ENCODE peak calls at places on chromosomes 7 and 10, in five cellular contexts. E is sigmoid colon, A is adrenal gland, T is A549, O is HCT116. Y is an unnamed sample.

GRCh38 chr7:37714606-37715005 is 31.0 kb downstream of the GPR141 start:
- DNase-seq in E (no peak), A (no peak), T (no peak), O (no peak), Y (no peak)

GRCh38 chr7:17651926-17652385 is 288.3 kb downstream of the SNX13 start:
- DNase-seq in E (peak; percentile 69), A (no peak), T (no peak), O (no peak), Y (no peak)

GRCh38 chr10:5343561-5343960 is 21.2 kb upstream of the UCN3 start:
- DNase-seq in E (no peak), A (no peak), T (no peak), O (no peak), Y (no peak)

GRCh38 chr7:85175217-85175616 is 11.6 kb downstream of the SEMA3D start:
- DNase-seq in E (no peak), A (no peak), T (no peak), O (no peak), Y (no peak)

GRCh38 chr10:48505394-48506112 is 99.3 kb downstream of the ARHGAP22 start:
- DNase-seq in E (no peak), A (peak; percentile 45), T (no peak), O (no peak), Y (no peak)

GRCh38 chr10:97612386-97612785 is 20.9 kb downstream of the MORN4 start:
- DNase-seq in E (no peak), A (peak; percentile 69), T (peak; percentile 85), O (peak; percentile 42), Y (no peak)

GRCh38 chr7:71286336-71286735 is 154.4 kb downstream of the GALNT17 start:
- DNase-seq in E (peak; percentile 72), A (no peak), T (no peak), O (no peak), Y (peak; percentile 12)

GRCh38 chr10:24254180-24254579 is 45.2 kb downstream of the KIAA1217 start:
- DNase-seq in E (no peak), A (no peak), T (no peak), O (no peak), Y (no peak)

GRCh38 chr7:69457912-69458491 is 140.3 kb upstream of the AUTS2 start:
- DNase-seq in E (no peak), A (peak; percentile 80), T (no peak), O (no peak), Y (no peak)

GRCh38 chr7:138872576-138872975 is 74.6 kb upstream of the ATP6V0A4 start:
- DNase-seq in E (no peak), A (no peak), T (no peak), O (peak; percentile 52), Y (no peak)

GRCh38 chr7:22296916-22297315 is 60.0 kb downstream of the RAPGEF5 start:
- DNase-seq in E (no peak), A (no peak), T (no peak), O (no peak), Y (no peak)

GRCh38 chr7:97130417-97131139 is 13.1 kb downstream of the SDHAF3 start:
- DNase-seq in E (no peak), A (no peak), T (no peak), O (no peak), Y (no peak)

GRCh38 chr7:79741684-79742083 is 288.2 kb upstream of the MAGI2 start:
- DNase-seq in E (no peak), A (no peak), T (no peak), O (no peak), Y (no peak)

GRCh38 chr7:85497999-85498398 is 311.1 kb upstream of the SEMA3D start:
- DNase-seq in E (no peak), A (no peak), T (no peak), O (no peak), Y (no peak)

GRCh38 chr7:133429371-133429770 is 176.5 kb downstream of the EXOC4 start:
- DNase-seq in E (no peak), A (no peak), T (no peak), O (no peak), Y (no peak)

GRCh38 chr10:102419561-102420442 is 834 bp upstream of the FBXL15 start:
- DNase-seq in E (no peak), A (peak; percentile 73), T (peak; percentile 69), O (no peak), Y (peak; percentile 63)

GRCh38 chr10:22599048-22599561 is 115.3 kb downstream of the PIP4K2A start:
- DNase-seq in E (no peak), A (no peak), T (peak; percentile 25), O (no peak), Y (no peak)

GRCh38 chr10:82660983-82661382 is 786.0 kb downstream of the NRG3 start:
- DNase-seq in E (no peak), A (no peak), T (no peak), O (no peak), Y (no peak)

GRCh38 chr7:47297120-47297519 is 284.8 kb downstream of the TNS3 start:
- DNase-seq in E (no peak), A (peak; percentile 33), T (no peak), O (no peak), Y (no peak)

GRCh38 chr10:49053053-49053997 is 62.0 kb downstream of the VSTM4 start:
- DNase-seq in E (no peak), A (peak; percentile 89), T (no peak), O (no peak), Y (no peak)

GRCh38 chr10:21516270-21517131 is 9.0 kb downstream of the SKIDA1 start:
- DNase-seq in E (peak; percentile 83), A (peak; percentile 86), T (no peak), O (no peak), Y (peak; percentile 53)

GRCh38 chr7:38211940-38212339 is 33.9 kb downstream of the STARD3NL start:
- DNase-seq in E (peak; percentile 79), A (no peak), T (no peak), O (no peak), Y (no peak)

GRCh38 chr10:91597397-91597881 is 35.4 kb downstream of the PPP1R3C start:
- DNase-seq in E (no peak), A (no peak), T (no peak), O (no peak), Y (no peak)

GRCh38 chr10:133384071-133384470 is 5.0 kb downstream of the PAOX start:
- DNase-seq in E (no peak), A (no peak), T (no peak), O (no peak), Y (no peak)

GRCh38 chr7:127941471-127941870 is 89.8 kb downstream of the LRRC4 start:
- DNase-seq in E (no peak), A (no peak), T (no peak), O (no peak), Y (no peak)

DNA sequence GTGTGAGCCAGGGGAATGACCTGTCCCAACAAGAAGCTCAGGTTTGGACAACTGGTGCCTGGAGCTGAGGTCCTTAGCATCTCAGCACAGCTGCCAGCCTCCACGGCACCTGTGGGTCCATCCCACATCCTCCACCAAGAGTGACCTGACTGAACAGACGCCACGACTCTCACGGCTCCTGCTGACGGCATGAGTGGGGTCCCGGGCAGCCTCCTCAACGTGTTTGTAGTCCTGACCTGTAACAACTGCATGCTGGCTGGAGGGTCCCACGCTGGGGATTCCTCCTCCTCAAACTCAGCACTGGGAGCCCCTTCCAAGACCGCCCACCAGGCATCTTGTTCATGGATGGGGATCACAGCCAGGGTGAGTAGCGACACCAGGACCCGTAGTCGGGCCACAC is 36.2 kb downstream of the FAM20C start:
- DNase-seq in E (no peak), A (no peak), T (no peak), O (no peak), Y (no peak)
- H3K4me1 ChIP-seq in E (no peaks in the 10 kb centered on the region), A (peaks cover 10% of the 10 kb centered on the region), T (peaks cover 13% of the 10 kb centered on the region), O (no peaks in the 10 kb centered on the region), Y (peaks cover 22% of the 10 kb centered on the region)

GRCh38 chr7:26278769-26279168 is 12.9 kb upstream of the SNX10 start:
- DNase-seq in E (no peak), A (peak; percentile 58), T (peak; percentile 55), O (peak; percentile 36), Y (no peak)
- TF ChIP-seq CTCF in E (no peak), A (peak; percentile 47), T (peak; percentile 89), O (peak; percentile 60), Y (peak; percentile 13)

GRCh38 chr7:98230746-98231471 is 19.7 kb downstream of the BHLHA15 start:
- DNase-seq in E (no peak), A (no peak), T (no peak), O (no peak), Y (no peak)

GRCh38 chr7:98233241-98234070 is 18.6 kb downstream of the TECPR1 start:
- DNase-seq in E (no peak), A (no peak), T (no peak), O (no peak), Y (no peak)

GRCh38 chr7:98232799-98233198 is 19.2 kb downstream of the TECPR1 start:
- DNase-seq in E (no peak), A (no peak), T (no peak), O (no peak), Y (no peak)

GRCh38 chr7:98231489-98232275 is 20.4 kb downstream of the TECPR1 start:
- DNase-seq in E (no peak), A (no peak), T (no peak), O (no peak), Y (no peak)

DNA sequence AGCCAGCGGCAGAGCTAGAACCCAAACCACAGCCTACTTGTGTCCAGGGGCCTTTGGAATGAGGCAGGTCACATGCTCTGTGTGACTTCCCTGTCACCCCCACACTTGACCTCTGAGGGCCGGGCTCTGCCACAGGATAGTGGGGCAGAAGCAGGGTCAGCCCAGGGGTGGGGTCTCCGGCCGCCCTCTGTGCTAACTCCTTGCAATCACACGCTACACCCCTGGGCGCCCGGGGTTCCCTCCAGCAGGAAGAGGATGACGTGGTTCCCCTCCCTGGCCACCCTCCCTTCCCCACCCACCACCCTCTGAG is 19.8 kb downstream of the TECPR1 start:
- DNase-seq in E (no peak), A (no peak), T (no peak), O (no peak), Y (no peak)
- TF ChIP-seq POLR2A in E (no peak), A (no peak), T (no peak), O (no peak), Y (no peak)

GRCh38 chr7:2982401-2982800 is 61.3 kb downstream of the CARD11 start:
- DNase-seq in E (no peak), A (no peak), T (no peak), O (no peak), Y (no peak)

GRCh38 chr7:2979276-2979675 is 64.4 kb downstream of the CARD11 start:
- DNase-seq in E (no peak), A (no peak), T (no peak), O (no peak), Y (no peak)

GRCh38 chr7:2979951-2980350 is 63.7 kb downstream of the CARD11 start:
- DNase-seq in E (no peak), A (no peak), T (no peak), O (no peak), Y (no peak)

GRCh38 chr7:2981103-2981480 is 62.6 kb downstream of the CARD11 start:
- DNase-seq in E (no peak), A (no peak), T (no peak), O (no peak), Y (no peak)

DNA sequence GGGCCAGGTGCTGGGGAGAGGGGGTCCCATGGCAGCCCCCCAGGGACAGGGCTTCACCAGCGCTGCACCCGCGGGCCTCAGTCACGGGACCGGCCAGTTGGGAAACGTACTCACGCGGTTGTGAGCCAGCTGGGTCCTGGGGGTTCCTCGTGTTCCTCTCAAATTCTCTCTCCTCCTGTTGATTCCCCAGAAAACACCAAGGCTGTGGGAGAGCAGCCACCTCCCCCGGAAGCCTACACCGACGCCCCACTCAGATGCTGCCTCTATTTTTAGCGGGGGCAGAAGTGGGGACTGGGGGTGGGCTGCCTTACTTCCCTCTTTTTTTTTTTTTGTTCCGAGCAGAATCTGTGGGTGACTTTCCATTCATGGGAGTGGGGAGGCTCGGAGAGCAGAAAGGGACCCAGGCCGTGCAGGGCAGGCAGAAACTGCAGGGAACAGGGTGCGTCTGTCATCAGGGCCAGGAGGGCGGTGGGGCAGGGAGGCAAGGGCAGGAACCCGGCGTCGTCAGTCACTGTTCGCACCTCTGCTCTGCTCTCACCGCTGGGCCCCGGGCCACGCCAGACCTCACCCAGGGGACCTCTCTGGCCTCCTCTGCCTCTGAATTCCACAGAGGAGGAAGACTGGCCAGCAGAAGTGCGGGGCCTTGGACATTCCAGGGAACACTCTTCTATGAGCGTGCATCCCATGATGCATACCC is 63.1 kb downstream of the CARD11 start:
- DNase-seq in E (no peak), A (no peak), T (no peak), O (no peak), Y (peak; percentile 28)
- H3K4me1 ChIP-seq in E (no peaks in the 10 kb centered on the region), A (no peaks in the 10 kb centered on the region), T (no peaks in the 10 kb centered on the region), O (no peaks in the 10 kb centered on the region), Y (no peaks in the 10 kb centered on the region)

Y was measured in transverse colon.